ENCODE peak calls at places on chromosomes 12 and 14, in four cellular contexts. O is GM12878, I is HCT116, Q is K562. K is an unnamed sample.

GRCh38 chr12:113932411-113933196 is 33.5 kb downstream of the RBM19 start:
- DNase-seq in O (no peak), I (no peak), Q (peak), K (no peak)

GRCh38 chr14:38526841-38527501 is 271.1 kb upstream of the CLEC14A start:
- DNase-seq in Q (no peak), I (no peak), O (no peak), K (no peak)

GRCh38 chr14:103123634-103124500 is 606 bp downstream of the TNFAIP2 start:
- DNase-seq in I (no peak), Q (peak), O (no peak), K (peak)

GRCh38 chr12:56461235-56462159 is 6.9 kb upstream of the SPRYD4 start:
- DNase-seq in O (no peak), Q (no peak), I (no peak), K (no peak)

GRCh38 chr14:53151867-53152626 is 1.1 kb downstream of the DDHD1 start:
- DNase-seq in O (no peak), Q (peak), I (peak), K (peak)

GRCh38 chr14:83607682-83608081 is 1922.3 kb upstream of the FLRT2 start:
- DNase-seq in I (no peak), Q (no peak), O (no peak), K (no peak)

GRCh38 chr14:66610154-66610563 is 102.2 kb downstream of the GPHN start:
- DNase-seq in I (peak), O (no peak), Q (peak), K (peak)

GRCh38 chr12:117582135-117582784 is 220.8 kb upstream of the NOS1 start:
- DNase-seq in Q (no peak), I (no peak), O (no peak), K (no peak)

GRCh38 chr14:54503476-54503875 is 6.2 kb upstream of the CGRRF1 start:
- DNase-seq in Q (no peak), O (no peak), I (peak), K (no peak)

GRCh38 chr14:101248840-101249675 is 312.2 kb upstream of the DIO3 start:
- DNase-seq in O (no peak), Q (no peak), I (no peak), K (no peak)

GRCh38 chr12:131507094-131507493 is 203.8 kb upstream of the SFSWAP start:
- DNase-seq in O (no peak), Q (no peak), I (no peak), K (no peak)

GRCh38 chr12:19236656-19237055 is 107.1 kb downstream of the PLEKHA5 start:
- DNase-seq in O (no peak), I (no peak), Q (no peak), K (no peak)

GRCh38 chr14:101071493-101071891 is 168.0 kb upstream of the RTL1 start:
- DNase-seq in Q (no peak), O (no peak), I (no peak), K (no peak)

GRCh38 chr12:128068211-128068610 is 198.8 kb upstream of the TMEM132C start:
- DNase-seq in Q (no peak), O (no peak), I (no peak), K (no peak)

GRCh38 chr12:9969673-9970072 is 1.5 kb upstream of the CLEC12A start:
- DNase-seq in I (no peak), O (no peak), Q (no peak), K (no peak)

GRCh38 chr14:34971381-34971780 is 11.4 kb upstream of the SRP54 start:
- DNase-seq in Q (no peak), O (no peak), I (no peak), K (no peak)

GRCh38 chr12:43914923-43915468 is 79.1 kb downstream of the TMEM117 start:
- DNase-seq in I (no peak), Q (no peak), O (no peak), K (no peak)

GRCh38 chr14:95229749-95230148 is 72.4 kb upstream of the DICER1 start:
- DNase-seq in Q (no peak), I (no peak), O (no peak), K (no peak)

GRCh38 chr12:112239881-112240280 is 114.5 kb downstream of the TRAFD1 start:
- DNase-seq in Q (no peak), O (no peak), I (no peak), K (no peak)

GRCh38 chr12:30828686-30829085 is 73.9 kb upstream of the CAPRIN2 start:
- DNase-seq in I (no peak), O (no peak), Q (no peak), K (no peak)

GRCh38 chr12:49502590-49502989 is 36.2 kb upstream of the KCNH3 start:
- DNase-seq in O (no peak), I (no peak), Q (no peak), K (no peak)

GRCh38 chr12:16622315-16622714 is 16.4 kb upstream of the LMO3 start:
- DNase-seq in I (no peak), O (no peak), Q (no peak), K (no peak)

GRCh38 chr14:61528591-61529021 is 166.7 kb upstream of the HIF1A start:
- DNase-seq in Q (no peak), I (no peak), O (no peak), K (peak)

GRCh38 chr14:87233806-87234384 is 759.1 kb downstream of the GALC start:
- DNase-seq in I (no peak), Q (no peak), O (no peak), K (no peak)

GRCh38 chr14:37585101-37585479 is 10.0 kb downstream of the FOXA1 start:
- DNase-seq in O (no peak), Q (no peak), I (no peak), K (peak)

GRCh38 chr14:21476526-21476924 is 234 bp downstream of the RAB2B start:
- DNase-seq in Q (peak), O (no peak), I (no peak), K (peak)

GRCh38 chr12:118714051-118714460 is 267.3 kb upstream of the SRRM4 start:
- DNase-seq in I (peak), O (peak), Q (peak), K (no peak)

GRCh38 chr14:21974741-21975140 is 301.1 kb upstream of the OR4E1 start:
- DNase-seq in I (no peak), O (no peak), Q (no peak), K (no peak)

GRCh38 chr14:104657114-104657524 is 32.3 kb upstream of the INF2 start:
- DNase-seq in O (no peak), Q (no peak), I (no peak), K (no peak)

GRCh38 chr12:122366685-122367475 is 55.6 kb downstream of the CLIP1 start:
- DNase-seq in I (peak), Q (peak), O (no peak), K (peak)

GRCh38 chr12:57990241-57990883 is 49.0 kb downstream of the ATP23 start:
- DNase-seq in I (no peak), Q (no peak), O (no peak), K (no peak)

GRCh38 chr12:57989837-57990236 is 48.5 kb downstream of the ATP23 start:
- DNase-seq in Q (no peak), I (no peak), O (no peak), K (no peak)

GRCh38 chr12:57992001-57992400 is 50.6 kb downstream of the ATP23 start:
- DNase-seq in Q (no peak), I (no peak), O (no peak), K (no peak)

GRCh38 chr12:57993834-57994233 is 52.5 kb downstream of the ATP23 start:
- DNase-seq in Q (no peak), I (no peak), O (no peak), K (no peak)

GRCh38 chr12:57993030-57993429 is 51.7 kb downstream of the ATP23 start:
- DNase-seq in O (no peak), I (no peak), Q (no peak), K (no peak)
- TF ChIP-seq JUND in O (no peak), I (no peak), Q (no peak), K (no peak)

GRCh38 chr12:13228579-13228978 is 32.1 kb downstream of the EMP1 start:
- DNase-seq in I (no peak), O (no peak), Q (no peak), K (no peak)

GRCh38 chr12:13238204-13238603 is 41.7 kb downstream of the EMP1 start:
- DNase-seq in I (no peak), Q (no peak), O (no peak), K (no peak)

GRCh38 chr12:13229504-13229903 is 33.0 kb downstream of the EMP1 start:
- DNase-seq in I (no peak), Q (no peak), O (no peak), K (no peak)

GRCh38 chr12:13230500-13230899 is 34.0 kb downstream of the EMP1 start:
- DNase-seq in I (no peak), Q (no peak), O (no peak), K (no peak)

GRCh38 chr12:13234045-13234641 is 37.6 kb downstream of the EMP1 start:
- DNase-seq in Q (peak), O (no peak), I (peak), K (peak)
- TF ChIP-seq JUND in Q (no peak), O (no peak), I (no peak), K (no peak)

GRCh38 chr12:52020539-52021336 is 14.0 kb downstream of the TAMALIN start:
- DNase-seq in I (no peak), Q (peak), O (no peak), K (peak)

GRCh38 chr12:52023976-52024688 is 17.4 kb downstream of the TAMALIN start:
- DNase-seq in O (no peak), Q (peak), I (no peak), K (no peak)

GRCh38 chr12:52022841-52023181 is 16.1 kb downstream of the TAMALIN start:
- DNase-seq in Q (peak), I (no peak), O (no peak), K (peak)

GRCh38 chr12:52025301-52026172 is 18.8 kb downstream of the TAMALIN start:
- DNase-seq in Q (peak), I (peak), O (peak), K (peak)

GRCh38 chr12:52023182-52023975 is 16.6 kb downstream of the TAMALIN start:
- DNase-seq in I (peak), Q (peak), O (no peak), K (peak)
- TF ChIP-seq JUND in I (no peak), Q (peak), O (no peak), K (no peak)

GRCh38 chr12:47783024-47783755 is 10.2 kb downstream of the SLC48A1 start:
- DNase-seq in I (no peak), O (no peak), Q (no peak), K (no peak)

GRCh38 chr12:47782372-47782770 is 9.3 kb downstream of the SLC48A1 start:
- DNase-seq in I (no peak), O (no peak), Q (no peak), K (no peak)

GRCh38 chr12:47779943-47780504 is 7.0 kb downstream of the SLC48A1 start:
- DNase-seq in Q (no peak), O (no peak), I (no peak), K (no peak)

GRCh38 chr12:47779301-47779942 is 6.4 kb downstream of the SLC48A1 start:
- DNase-seq in I (peak), O (peak), Q (peak), K (peak)

GRCh38 chr12:47781479-47782371 is 8.7 kb downstream of the SLC48A1 start:
- DNase-seq in Q (no peak), I (no peak), O (no peak), K (peak)
- TF ChIP-seq JUND in Q (no peak), I (no peak), O (no peak), K (no peak)

DNA sequence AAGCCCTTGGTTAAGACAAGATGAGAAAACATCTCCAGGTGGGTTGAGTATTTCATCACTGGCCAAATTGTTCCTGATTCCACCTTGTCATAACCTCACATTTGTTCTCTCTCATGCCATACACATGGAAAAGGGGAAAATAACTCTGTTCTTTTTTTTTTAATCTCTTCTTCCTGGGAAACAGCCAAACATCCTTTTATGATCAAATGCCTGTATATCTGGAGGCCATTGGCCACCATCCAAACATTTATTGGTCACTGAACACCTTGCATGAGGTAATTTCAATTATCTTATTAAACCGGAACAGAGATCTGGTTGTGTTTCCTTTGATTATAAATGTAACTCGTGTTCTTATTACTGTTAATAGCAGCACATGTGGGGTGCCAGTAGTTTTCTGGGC is 469.6 kb downstream of the NPAS3 start:
- DNase-seq in Q (no peak), I (no peak), O (no peak), K (no peak)
- TF ChIP-seq JUND in Q (no peak), I (no peak), O (no peak), K (no peak)

GRCh38 chr12:120283318-120283717 is 8.4 kb downstream of the RNU4-2 start:
- DNase-seq in O (no peak), Q (no peak), I (no peak), K (no peak)

GRCh38 chr12:120292411-120292660 is 633 bp upstream of the RNU4-2 start:
- DNase-seq in O (no peak), Q (no peak), I (no peak), K (no peak)

GRCh38 chr12:120286768-120287490 is 4.8 kb downstream of the RNU4-2 start:
- DNase-seq in Q (no peak), I (no peak), O (no peak), K (no peak)

GRCh38 chr12:120290541-120291312 is 976 bp downstream of the RNU4-2 start:
- DNase-seq in I (no peak), Q (peak), O (no peak), K (no peak)

GRCh38 chr12:120287491-120287890 is 4.2 kb downstream of the RNU4-2 start:
- DNase-seq in I (no peak), Q (no peak), O (no peak), K (no peak)
- TF ChIP-seq JUND in I (no peak), Q (no peak), O (no peak), K (no peak)

K was measured in T47D.